ENCODE peak calls at places on chromosomes 1 and 21, in four cellular contexts. N is colonic mucosa, G is AG10803, T is foreskin fibroblast. Z is an unnamed sample.

GRCh38 chr1:157377216-157377821 is 175.0 kb downstream of the FCRL5 start:
- DNase-seq in N (peak; percentile 56), G (peak; percentile 26), T (peak; percentile 27), Z (peak; percentile 25)

GRCh38 chr1:66542811-66543767 is 9.1 kb downstream of the SGIP1 start:
- DNase-seq in N (peak; percentile 77), G (peak; percentile 53), T (peak; percentile 87), Z (peak; percentile 98)

GRCh38 chr1:9653783-9654517 is 2.4 kb downstream of the PIK3CD start:
- DNase-seq in N (no peak), G (no peak), T (no peak), Z (no peak)

GRCh38 chr1:16061255-16061654 is 12.2 kb downstream of the FAM131C start:
- DNase-seq in N (no peak), G (no peak), T (no peak), Z (no peak)

GRCh38 chr1:230215049-230215448 is 148.0 kb downstream of the GALNT2 start:
- DNase-seq in N (peak; percentile 41), G (peak; percentile 43), T (peak; percentile 10), Z (no peak)

GRCh38 chr1:17028662-17029188 is 17.0 kb upstream of the ATP13A2 start:
- DNase-seq in N (no peak), G (peak; percentile 78), T (no peak), Z (no peak)

GRCh38 chr1:31756578-31756977 is 7.6 kb downstream of the ADGRB2 start:
- DNase-seq in N (no peak), G (no peak), T (no peak), Z (no peak)

GRCh38 chr1:46008585-46008984 is 123.8 kb downstream of the PIK3R3 start:
- DNase-seq in N (no peak), G (no peak), T (no peak), Z (no peak)

GRCh38 chr21:21612446-21612845 is 614.2 kb downstream of the NCAM2 start:
- DNase-seq in N (no peak), G (peak; percentile 85), T (peak; percentile 92), Z (peak; percentile 70)

GRCh38 chr1:32100359-32100758 is 7.5 kb upstream of the KPNA6 start:
- DNase-seq in N (no peak), G (no peak), T (no peak), Z (no peak)

GRCh38 chr1:45205000-45205909 is 1.1 kb downstream of the ZSWIM5 start:
- DNase-seq in N (peak; percentile 57), G (peak; percentile 9), T (peak; percentile 36), Z (no peak)

GRCh38 chr1:53893999-53894636 is at the start of gene DIO1:
- DNase-seq in N (no peak), G (no peak), T (no peak), Z (no peak)

GRCh38 chr1:9845914-9846313 is 22.1 kb upstream of the CLSTN1 start:
- DNase-seq in N (peak; percentile 52), G (no peak), T (no peak), Z (no peak)

GRCh38 chr21:43190544-43191340 is 21.9 kb downstream of the CRYAA start:
- DNase-seq in N (peak; percentile 14), G (no peak), T (no peak), Z (no peak)

GRCh38 chr1:94856868-94857267 is 36.7 kb downstream of the SLC44A3 start:
- DNase-seq in N (no peak), G (no peak), T (no peak), Z (no peak)

GRCh38 chr1:148362141-148362929 is 120.8 kb downstream of the PPIAL4G start:
- DNase-seq in N (peak; percentile 85), G (no peak), T (no peak), Z (no peak)

GRCh38 chr1:52904590-52905375 is 16.8 kb downstream of the ECHDC2 start:
- DNase-seq in N (no peak), G (peak; percentile 18), T (no peak), Z (peak; percentile 8)

GRCh38 chr1:153288634-153289275 is 24.0 kb downstream of the PGLYRP3 start:
- DNase-seq in N (peak; percentile 29), G (no peak), T (no peak), Z (no peak)

GRCh38 chr1:31931241-31932225 is 6.6 kb downstream of the PTP4A2 start:
- DNase-seq in N (no peak), G (peak; percentile 63), T (peak; percentile 39), Z (peak; percentile 52)

GRCh38 chr1:174068000-174068399 is 45.8 kb upstream of the RC3H1 start:
- DNase-seq in N (no peak), G (no peak), T (no peak), Z (no peak)

GRCh38 chr1:201019321-201019977 is 4.1 kb downstream of the KIF21B start:
- DNase-seq in N (peak; percentile 93), G (peak; percentile 31), T (no peak), Z (no peak)

GRCh38 chr1:41161851-41162250 is 80.3 kb downstream of the SCMH1 start:
- DNase-seq in N (no peak), G (no peak), T (no peak), Z (no peak)

GRCh38 chr1:157240495-157241184 is 102.4 kb upstream of the ETV3 start:
- DNase-seq in N (no peak), G (no peak), T (no peak), Z (no peak)

DNA sequence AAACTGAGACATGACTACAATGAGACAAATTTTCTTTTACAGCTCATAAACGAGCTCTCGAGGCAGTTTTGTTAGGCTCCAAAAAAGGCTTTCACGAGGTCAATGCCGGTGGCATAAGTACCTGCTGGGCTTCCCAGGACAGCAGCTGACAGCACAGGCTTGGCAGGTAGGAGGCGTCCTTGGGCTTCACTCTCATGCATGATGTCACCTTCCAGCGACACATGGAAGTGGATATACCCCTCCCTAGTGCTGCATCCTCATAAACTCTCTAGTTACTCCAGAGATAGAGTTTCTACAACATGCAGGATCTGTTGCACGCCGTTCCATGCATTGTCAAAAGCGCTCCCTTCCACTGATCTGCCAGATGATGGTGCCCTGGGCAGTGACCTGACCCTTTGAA is 112.5 kb upstream of the PAXBP1 start:
- DNase-seq in N (no peak), G (no peak), T (no peak), Z (no peak)
- TF ChIP-seq CTCF in N (no peak), G (no peak), T (no peak), Z (no peak)

GRCh38 chr1:194159941-194160340 is 973.5 kb upstream of the B3GALT2 start:
- DNase-seq in N (no peak), G (no peak), T (no peak), Z (peak; percentile 6)
- TF ChIP-seq CTCF in N (no peak), G (no peak), T (peak; percentile 7), Z (peak; percentile 64)

GRCh38 chr1:202957733-202958543 is at the start of gene ADIPOR1:
- DNase-seq in N (peak; percentile 95), G (peak; percentile 83), T (peak; percentile 83), Z (peak; percentile 78)
- TF ChIP-seq CTCF in N (no peak), G (no peak), T (no peak), Z (peak; percentile 66)

GRCh38 chr1:232630047-232630893 is at the start of gene SIPA1L2:
- DNase-seq in N (peak; percentile 95), G (peak; percentile 91), T (peak; percentile 88), Z (peak; percentile 46)

GRCh38 chr1:232627645-232628334 is 2.1 kb downstream of the SIPA1L2 start:
- DNase-seq in N (peak; percentile 52), G (peak; percentile 34), T (no peak), Z (no peak)

GRCh38 chr1:232629250-232630046 is 485 bp downstream of the SIPA1L2 start:
- DNase-seq in N (peak; percentile 51), G (no peak), T (no peak), Z (no peak)

GRCh38 chr1:232627171-232627570 is 2.8 kb downstream of the SIPA1L2 start:
- DNase-seq in N (no peak), G (no peak), T (no peak), Z (no peak)

GRCh38 chr1:232628335-232629214 is 1.4 kb downstream of the SIPA1L2 start:
- DNase-seq in N (peak; percentile 27), G (peak; percentile 54), T (peak; percentile 9), Z (no peak)
- TF ChIP-seq CTCF in N (no peak), G (peak; percentile 59), T (peak; percentile 22), Z (no peak)

Z was measured in HFFc6.